ENCODE peak calls at places on chromosomes 16 and 17, in eight cellular contexts. V is brain microvascular endothelial cell; Z is astrocyte; A is AG04450; T is CD4-positive, CD25-positive, alpha-beta regulatory T cell; B is small intestine; U is neural progenitor cell; I is H1. Q is an unnamed sample.

GRCh38 chr17:79955961-79956735 is 79.5 kb downstream of the TBC1D16 start:
- DNase-seq in V (no peak), T (no peak), I (no peak), B (no peak), Z (no peak), A (no peak), U (no peak), Q (peak)

GRCh38 chr16:75679366-75679765 is 2.6 kb upstream of the CPHXL2 start:
- DNase-seq in V (no peak), A (no peak), T (no peak), U (no peak), I (no peak), B (no peak), Z (no peak), Q (no peak)

GRCh38 chr17:82917656-82918345 is 78.0 kb upstream of the ZNF750 start:
- DNase-seq in B (no peak), A (no peak), I (peak), V (peak), Z (no peak), T (peak), U (peak), Q (no peak)

GRCh38 chr17:29597361-29598172 is 4.6 kb downstream of the ANKRD13B start:
- DNase-seq in V (no peak), Z (no peak), U (peak), I (peak), T (no peak), B (no peak), A (no peak), Q (no peak)

GRCh38 chr16:80751167-80751566 is 53.2 kb downstream of the CDYL2 start:
- DNase-seq in B (peak), U (peak), I (no peak), T (no peak), V (peak), Z (peak), A (peak), Q (no peak)

GRCh38 chr16:48121276-48121675 is 34.5 kb downstream of the ABCC12 start:
- DNase-seq in A (no peak), B (no peak), U (no peak), V (no peak), Z (no peak), T (no peak), I (no peak), Q (no peak)

GRCh38 chr17:74481621-74482020 is 15.2 kb downstream of the CD300A start:
- DNase-seq in V (no peak), A (no peak), Z (no peak), T (no peak), U (no peak), I (no peak), B (no peak), Q (no peak)

GRCh38 chr17:68355093-68355492 is 63.8 kb downstream of the ARSG start:
- DNase-seq in I (no peak), A (no peak), Z (peak), V (peak), U (no peak), B (no peak), T (no peak), Q (no peak)

GRCh38 chr17:17426184-17426583 is 50.6 kb upstream of the MED9 start:
- DNase-seq in Z (no peak), V (no peak), B (no peak), I (no peak), U (no peak), A (no peak), T (no peak), Q (no peak)

GRCh38 chr17:45073414-45074070 is 12.4 kb downstream of the NMT1 start:
- DNase-seq in A (peak), I (no peak), V (no peak), U (no peak), T (no peak), B (no peak), Z (peak), Q (no peak)

GRCh38 chr16:87812200-87812656 is 46.4 kb upstream of the KLHDC4 start:
- DNase-seq in U (no peak), I (no peak), Z (no peak), A (no peak), V (no peak), T (no peak), B (peak), Q (no peak)

GRCh38 chr17:78774456-78774855 is 7.6 kb downstream of the CYTH1 start:
- DNase-seq in Z (no peak), B (no peak), U (no peak), A (no peak), V (no peak), I (no peak), T (peak), Q (peak)

GRCh38 chr17:43998552-43998951 is 5.9 kb upstream of the NAGS start:
- DNase-seq in U (no peak), T (no peak), B (no peak), V (peak), I (no peak), A (no peak), Z (peak), Q (no peak)

GRCh38 chr17:41553176-41553575 is 18.7 kb downstream of the KRT9 start:
- DNase-seq in B (no peak), Z (no peak), T (no peak), V (no peak), A (no peak), U (no peak), I (no peak), Q (no peak)

GRCh38 chr16:3071655-3072054 is 6.2 kb downstream of the IL32 start:
- DNase-seq in V (no peak), U (no peak), B (no peak), Z (no peak), T (peak), I (no peak), A (no peak), Q (no peak)

GRCh38 chr16:3919413-3919812 is 38.9 kb upstream of the CREBBP start:
- DNase-seq in U (no peak), Z (no peak), V (no peak), B (no peak), T (no peak), A (no peak), I (no peak), Q (no peak)

GRCh38 chr16:17305694-17306093 is 165.1 kb downstream of the XYLT1 start:
- DNase-seq in I (no peak), Z (no peak), A (no peak), T (peak), U (no peak), B (no peak), V (no peak), Q (no peak)

GRCh38 chr16:767743-768235 is 7.3 kb downstream of the MSLN start:
- DNase-seq in A (no peak), T (no peak), B (no peak), I (no peak), Z (no peak), U (no peak), V (no peak), Q (no peak)

GRCh38 chr16:56910654-56911539 is 21.0 kb upstream of the HERPUD1 start:
- DNase-seq in U (no peak), Z (peak), B (no peak), A (peak), I (no peak), T (no peak), V (peak), Q (no peak)

GRCh38 chr17:28478940-28479615 is 5.6 kb downstream of the SLC13A2 start:
- DNase-seq in Z (no peak), V (no peak), B (no peak), A (no peak), T (no peak), I (no peak), U (no peak), Q (peak)

GRCh38 chr17:80513201-80513600 is 31.4 kb upstream of the RPTOR start:
- DNase-seq in T (no peak), V (no peak), I (no peak), B (no peak), U (no peak), Z (no peak), A (no peak), Q (no peak)

GRCh38 chr16:75326333-75326732 is 74.9 kb upstream of the BCAR1 start:
- DNase-seq in B (no peak), Z (no peak), I (no peak), V (no peak), U (no peak), T (peak), A (no peak), Q (no peak)

GRCh38 chr17:65668211-65668610 is 106.8 kb upstream of the AXIN2 start:
- DNase-seq in T (no peak), A (no peak), B (no peak), I (no peak), Z (no peak), U (no peak), V (no peak), Q (no peak)

GRCh38 chr16:59369523-59369922 is 635.4 kb upstream of the GOT2 start:
- DNase-seq in V (no peak), A (no peak), Z (no peak), U (peak), I (no peak), T (no peak), B (no peak), Q (no peak)

GRCh38 chr17:72456026-72456569 is 335.3 kb downstream of the SOX9 start:
- DNase-seq in V (peak), T (no peak), A (no peak), I (no peak), Z (peak), B (peak), U (no peak), Q (no peak)

GRCh38 chr16:84905965-84906460 is 86.2 kb downstream of the CRISPLD2 start:
- DNase-seq in T (no peak), V (no peak), I (no peak), B (no peak), A (no peak), Z (no peak), U (no peak), Q (no peak)

GRCh38 chr17:73151888-73152633 is 12.7 kb upstream of the SSTR2 start:
- DNase-seq in T (no peak), A (no peak), V (no peak), B (peak), U (no peak), I (no peak), Z (no peak), Q (no peak)

GRCh38 chr16:50153648-50154368 is 702 bp downstream of the TENT4B start:
- DNase-seq in T (peak), Z (no peak), B (no peak), A (no peak), V (no peak), I (peak), U (peak), Q (peak)

GRCh38 chr17:65783845-65784334 is 222.4 kb upstream of the AXIN2 start:
- DNase-seq in A (peak), U (no peak), I (no peak), T (no peak), V (peak), Z (peak), B (peak), Q (no peak)

GRCh38 chr17:76700290-76700626 is 10.5 kb downstream of the MXRA7 start:
- DNase-seq in V (no peak), Z (no peak), U (no peak), A (no peak), B (no peak), T (no peak), I (no peak), Q (no peak)
- H3K4me3 ChIP-seq in V (no peak), Z (no peak), U (no peak), A (peak), B (no peak), T (no peak), I (no peak), Q (no peak)

GRCh38 chr16:78748471-78748929 is 649.0 kb downstream of the WWOX start:
- DNase-seq in Z (no peak), V (no peak), A (no peak), T (no peak), I (no peak), U (no peak), B (no peak), Q (no peak)
- H3K27ac ChIP-seq in Z (no peak), V (no peak), A (no peak), T (no peak), I (no peak), U (no peak), B (no peak), Q (no peak)

DNA sequence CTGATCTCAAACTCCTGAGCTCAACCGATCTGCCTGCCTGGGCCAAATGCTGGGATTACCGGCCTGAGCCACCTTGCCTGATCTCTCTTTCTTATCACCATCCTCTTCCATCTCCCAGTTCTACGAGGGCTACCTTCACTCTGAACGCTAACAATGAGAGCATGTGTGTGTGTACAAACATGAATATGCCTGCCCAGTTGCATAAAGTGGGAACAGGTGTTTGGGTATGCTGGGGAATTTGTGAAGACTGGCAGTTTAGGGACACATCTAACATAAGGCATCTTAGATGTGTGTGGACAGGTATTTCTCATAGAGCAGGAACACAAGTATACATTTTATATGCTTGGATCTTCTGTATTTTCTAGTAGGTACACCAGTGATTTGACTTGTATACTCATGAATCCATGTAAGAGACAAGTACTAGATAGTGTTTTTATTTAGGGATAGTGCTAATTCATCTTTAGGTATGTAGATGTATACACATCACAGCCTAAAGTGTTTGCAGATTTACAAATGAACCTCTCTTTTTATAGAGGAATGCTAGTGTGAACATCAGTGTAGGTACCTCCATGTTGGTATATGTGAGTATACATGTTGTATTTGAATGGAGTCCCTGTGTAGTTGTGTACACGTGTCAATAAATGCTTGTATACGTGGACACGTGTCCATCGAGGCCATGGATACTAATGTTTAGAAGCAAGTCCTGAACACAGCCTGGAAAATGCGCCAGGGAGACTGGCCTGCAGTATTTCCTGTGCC is 1.2 kb upstream of the DLX4 start:
- DNase-seq in A (no peak), V (no peak), U (no peak), T (no peak), Z (no peak), B (no peak), I (no peak), Q (no peak)
- H3K4me3 ChIP-seq in A (peak), V (no peak), U (peak), T (peak), Z (peak), B (peak), I (peak), Q (peak)

GRCh38 chr17:40442392-40443195 is 656 bp upstream of the IGFBP4 start:
- DNase-seq in Z (no peak), V (no peak), I (no peak), B (no peak), T (no peak), U (no peak), A (no peak), Q (no peak)
- H3K27ac ChIP-seq in Z (peak), V (peak), I (peak), B (peak), T (no peak), U (no peak), A (peak), Q (peak)